ENCODE peak calls at places on chromosomes 11 and 22, in five cellular contexts. U, Q, F, C and E are unnamed samples.

GRCh38 chr11:72613450-72613849 is 60.8 kb downstream of the PDE2A start:
- DNase-seq in U (no peak), Q (no peak), F (no peak), C (no peak), E (no peak)

GRCh38 chr22:24768537-24769374 is 5.8 kb downstream of the PIWIL3 start:
- DNase-seq in U (peak; percentile 68), Q (peak; percentile 35), F (no peak), C (peak; percentile 78), E (no peak)

GRCh38 chr11:34840736-34841386 is 75.3 kb downstream of the APIP start:
- DNase-seq in U (peak; percentile 59), Q (no peak), F (peak; percentile 5), C (peak; percentile 46), E (no peak)

GRCh38 chr11:93116641-93117577 is 80.9 kb downstream of the SLC36A4 start:
- DNase-seq in U (no peak), Q (no peak), F (no peak), C (peak; percentile 52), E (no peak)

GRCh38 chr11:68009391-68010000 is 631 bp upstream of the ALDH3B1 start:
- DNase-seq in U (peak; percentile 76), Q (no peak), F (no peak), C (no peak), E (no peak)

GRCh38 chr22:38294193-38294592 is 21.4 kb upstream of the TMEM184B start:
- DNase-seq in U (no peak), Q (no peak), F (no peak), C (no peak), E (no peak)

GRCh38 chr22:20600137-20600673 is 92.8 kb downstream of the MED15 start:
- DNase-seq in U (no peak), Q (no peak), F (no peak), C (no peak), E (no peak)

GRCh38 chr11:119892311-119892808 is 163.4 kb upstream of the NECTIN1 start:
- DNase-seq in U (no peak), Q (no peak), F (no peak), C (peak; percentile 71), E (no peak)

GRCh38 chr11:69700278-69701140 is 3.3 kb downstream of the FGF19 start:
- DNase-seq in U (peak; percentile 59), Q (no peak), F (no peak), C (peak; percentile 81), E (peak; percentile 72)

GRCh38 chr22:50139843-50140415 is 30.6 kb upstream of the PANX2 start:
- DNase-seq in U (no peak), Q (no peak), F (no peak), C (no peak), E (no peak)

GRCh38 chr11:71339178-71339881 is 87.0 kb upstream of the SHANK2 start:
- DNase-seq in U (no peak), Q (peak; percentile 32), F (no peak), C (no peak), E (no peak)

GRCh38 chr22:19430890-19431541 is 517 bp downstream of the HIRA start:
- DNase-seq in U (peak; percentile 26), Q (peak; percentile 56), F (no peak), C (peak; percentile 72), E (peak; percentile 71)

GRCh38 chr11:116698080-116698479 is 74.7 kb downstream of the BUD13 start:
- DNase-seq in U (no peak), Q (no peak), F (no peak), C (no peak), E (no peak)

GRCh38 chr22:48474881-48475280 is 1352.8 kb downstream of the BRD1 start:
- DNase-seq in U (no peak), Q (no peak), F (no peak), C (no peak), E (no peak)

GRCh38 chr22:39908737-39909136 is 7.9 kb downstream of the GRAP2 start:
- DNase-seq in U (no peak), Q (no peak), F (no peak), C (no peak), E (no peak)

GRCh38 chr22:37416806-37417205 is 10.5 kb downstream of the ELFN2 start:
- DNase-seq in U (no peak), Q (no peak), F (peak; percentile 48), C (peak; percentile 77), E (no peak)

GRCh38 chr11:63672156-63672463 is 934 bp upstream of the ATL3 start:
- DNase-seq in U (no peak), Q (no peak), F (no peak), C (no peak), E (no peak)

GRCh38 chr11:68727783-68728182 is 23.5 kb downstream of the TESMIN start:
- DNase-seq in U (peak; percentile 21), Q (no peak), F (no peak), C (no peak), E (no peak)

DNA sequence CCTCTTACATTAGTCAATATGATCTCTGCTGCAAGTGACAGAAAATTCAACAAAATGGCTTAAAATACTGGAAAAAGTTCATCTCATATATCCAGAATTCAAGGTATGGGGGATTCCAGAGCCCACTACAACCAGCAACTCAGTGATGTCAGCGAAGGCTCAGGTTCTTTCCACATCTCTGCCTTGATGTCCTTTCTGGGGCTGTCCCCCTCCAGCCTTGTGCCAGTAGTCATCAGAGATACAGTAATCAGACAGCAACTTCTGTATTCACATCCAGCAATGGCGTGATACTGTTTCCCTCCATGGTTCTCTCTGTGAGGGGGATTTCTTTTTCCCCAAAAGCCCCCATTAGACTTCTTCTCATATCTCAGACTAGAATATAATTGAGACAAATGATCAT is 103.4 kb upstream of the USP47 start:
- DNase-seq in U (no peak), Q (no peak), F (no peak), C (no peak), E (no peak)
- H3K4me3 ChIP-seq in U (no peak overlapping the region), Q (no peak overlapping the region), F (no peak overlapping the region), C (no peak overlapping the region), E (no peak overlapping the region)

DNA sequence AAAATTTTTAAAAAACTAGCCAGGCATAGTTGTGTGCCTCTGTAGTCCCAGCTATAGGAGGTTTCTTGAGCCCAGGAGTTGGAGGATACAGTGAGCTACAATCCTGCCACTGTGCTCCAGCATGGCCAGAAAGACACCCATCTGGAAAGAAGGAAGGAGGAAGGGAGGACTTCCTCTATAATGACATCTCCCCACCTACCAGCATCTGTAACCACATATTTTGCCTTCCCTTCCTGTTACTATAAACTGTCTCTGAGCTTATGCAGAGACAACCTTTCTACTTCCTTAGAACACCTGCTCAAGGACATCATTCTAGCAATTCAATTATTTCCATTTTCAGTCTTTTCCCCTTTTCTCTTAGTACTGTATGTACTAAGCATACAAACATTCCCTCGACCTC is 2.2 kb upstream of the NUP160 start:
- DNase-seq in U (no peak), Q (no peak), F (peak; percentile 27), C (no peak), E (no peak)
- H3K4me1 ChIP-seq in U (peaks cover 37% of the 10 kb centered on the region), Q (peaks cover 1% of the 10 kb centered on the region), F (peaks cover 54% of the 10 kb centered on the region), C (peaks cover 16% of the 10 kb centered on the region), E (peaks cover 20% of the 10 kb centered on the region)

GRCh38 chr11:35846874-35847273 is 97.0 kb upstream of the LDLRAD3 start:
- DNase-seq in U (no peak), Q (no peak), F (no peak), C (no peak), E (no peak)
- H3K9me3 ChIP-seq in U (no peaks in the 10 kb centered on the region), Q (no peaks in the 10 kb centered on the region), F (no peaks in the 10 kb centered on the region), C (no peaks in the 10 kb centered on the region), E (no peaks in the 10 kb centered on the region)

GRCh38 chr11:74462009-74462408 is 5.3 kb downstream of the KCNE3 start:
- DNase-seq in U (no peak), Q (peak; percentile 76), F (no peak), C (peak; percentile 40), E (peak; percentile 80)
- H3K4me3 ChIP-seq in U (no peak overlapping the region), Q (no peak overlapping the region), F (no peak overlapping the region), C (no peak overlapping the region), E (peak overlapping the region; percentile 40)

GRCh38 chr11:133955091-133955846 is 1.5 kb downstream of the IGSF9B start:
- DNase-seq in U (no peak), Q (no peak), F (peak; percentile 40), C (peak; percentile 47), E (no peak)

GRCh38 chr11:133952199-133953190 is 4.3 kb downstream of the IGSF9B start:
- DNase-seq in U (no peak), Q (no peak), F (no peak), C (no peak), E (no peak)

GRCh38 chr11:133953571-133953970 is 3.2 kb downstream of the IGSF9B start:
- DNase-seq in U (no peak), Q (no peak), F (no peak), C (no peak), E (no peak)

GRCh38 chr11:133955945-133956421 is 785 bp downstream of the IGSF9B start:
- DNase-seq in U (no peak), Q (no peak), F (no peak), C (peak; percentile 59), E (no peak)

DNA sequence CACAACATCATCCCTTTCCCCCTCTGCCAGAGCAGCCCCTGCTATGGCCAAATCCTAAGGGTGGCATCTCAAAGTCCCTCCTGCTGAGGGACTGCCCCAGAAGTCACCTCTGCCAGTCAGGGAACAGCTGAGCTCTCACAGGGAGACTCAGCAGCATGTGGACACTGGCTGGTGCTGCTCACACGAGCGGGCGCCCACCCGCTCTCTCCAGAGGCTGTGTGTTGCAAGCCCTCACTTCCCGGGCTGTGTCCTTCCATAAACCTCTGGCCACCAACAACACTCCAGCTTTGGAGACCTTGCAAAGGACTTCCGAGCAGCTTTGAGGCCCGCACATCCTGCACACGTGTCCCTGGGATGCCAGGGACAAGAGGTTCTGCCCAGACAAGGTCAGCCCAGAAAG is 2.8 kb downstream of the IGSF9B start:
- DNase-seq in U (no peak), Q (no peak), F (no peak), C (no peak), E (no peak)
- H3K4me1 ChIP-seq in U (peaks cover 3% of the 10 kb centered on the region), Q (no peaks in the 10 kb centered on the region), F (peaks cover 38% of the 10 kb centered on the region), C (peaks cover 50% of the 10 kb centered on the region), E (peaks cover 45% of the 10 kb centered on the region)

DNA sequence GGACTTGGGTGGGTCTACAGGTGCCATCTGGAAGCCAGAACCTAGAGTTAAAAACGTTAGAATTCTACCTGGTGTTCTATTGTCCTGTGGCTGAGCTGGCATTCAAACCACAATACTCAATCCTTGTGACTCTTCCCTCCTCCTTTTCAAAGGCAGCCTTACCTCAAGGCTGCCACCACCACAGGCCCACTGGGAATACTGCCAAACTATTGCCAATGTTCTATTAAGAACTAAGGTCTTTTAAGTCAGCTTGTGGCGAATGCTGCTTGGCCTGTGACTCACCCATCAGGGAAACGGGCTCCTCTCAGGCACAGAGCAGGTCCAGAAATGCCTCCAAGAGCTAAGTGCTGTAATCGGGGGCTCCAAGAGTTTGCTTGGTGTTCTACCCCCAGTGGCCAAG is 1008.4 kb downstream of the JRKL start:
- DNase-seq in U (no peak), Q (no peak), F (no peak), C (no peak), E (no peak)
- H3K9me3 ChIP-seq in U (no peaks in the 10 kb centered on the region), Q (no peaks in the 10 kb centered on the region), F (no peaks in the 10 kb centered on the region), C (no peaks in the 10 kb centered on the region), E (no peaks in the 10 kb centered on the region)